ENCODE peak calls at places on chromosomes 4 and X, in four cellular contexts. D is HepG2, O is H1, B is K562. N is an unnamed sample.

GRCh38 chr4:33262809-33263208 is 2542.6 kb downstream of the PCDH7 start:
- DNase-seq in O (no peak), B (no peak), D (no peak), N (peak)

GRCh38 chr4:119932277-119932676 is 134.4 kb downstream of the MAD2L1 start:
- DNase-seq in D (no peak), O (no peak), B (no peak), N (no peak)

GRCh38 chrX:67544281-67544680 is 460 bp downstream of the AR start:
- DNase-seq in O (no peak), B (no peak), D (no peak), N (peak)

GRCh38 chr4:24471623-24472510 is 112.5 kb downstream of the DHX15 start:
- DNase-seq in D (no peak), B (no peak), O (peak), N (peak)

GRCh38 chrX:50081282-50081955 is 119.4 kb downstream of the AKAP4 start:
- DNase-seq in O (peak), B (no peak), D (peak), N (no peak)

GRCh38 chr4:144646523-144647094 is 653 bp downstream of the HHIP start:
- DNase-seq in O (peak), D (no peak), B (no peak), N (no peak)

GRCh38 chrX:39645059-39645895 is 452.5 kb downstream of the BCOR start:
- DNase-seq in D (no peak), O (no peak), B (peak), N (no peak)

GRCh38 chr4:1842993-1843448 is 12.9 kb downstream of the LETM1 start:
- DNase-seq in D (no peak), B (no peak), O (no peak), N (no peak)

GRCh38 chr4:66558651-66559050 is 888.4 kb upstream of the EPHA5 start:
- DNase-seq in B (no peak), O (no peak), D (no peak), N (no peak)

GRCh38 chrX:139890991-139891700 is 41.7 kb downstream of the ATP11C start:
- DNase-seq in D (no peak), B (peak), O (no peak), N (no peak)

DNA sequence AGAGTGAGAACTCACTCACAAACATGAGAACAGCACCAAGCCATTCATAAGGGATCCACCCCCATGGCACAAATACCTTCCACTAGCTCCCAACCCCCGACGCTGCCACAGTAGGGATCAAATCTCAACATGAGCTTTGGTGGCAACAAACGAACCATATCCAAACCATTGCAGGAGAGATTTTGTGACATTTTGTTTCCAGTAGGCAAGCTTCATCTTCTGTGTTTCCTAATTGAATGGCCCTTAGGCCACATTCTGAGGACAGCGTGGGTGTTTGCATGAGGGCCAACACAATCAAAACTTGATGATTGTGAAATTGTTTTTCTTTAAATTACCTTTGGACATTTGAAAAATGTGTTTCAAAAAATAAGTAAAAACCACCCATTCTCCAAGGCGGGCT is 102.6 kb upstream of the LNX1 start:
- DNase-seq in D (no peak), B (no peak), O (no peak), N (no peak)
- TF ChIP-seq PHF8 in D (no peak), B (no peak), O (no peak), N (no peak)

GRCh38 chr4:184853385-184853784 is 27.6 kb upstream of the ACSL1 start:
- DNase-seq in B (no peak), O (no peak), D (no peak), N (no peak)

GRCh38 chr4:184848510-184848909 is 22.7 kb upstream of the ACSL1 start:
- DNase-seq in O (no peak), D (no peak), B (no peak), N (no peak)

GRCh38 chr4:184851200-184851541 is 25.4 kb upstream of the ACSL1 start:
- DNase-seq in O (no peak), D (no peak), B (no peak), N (no peak)

GRCh38 chr4:184849184-184849583 is 23.4 kb upstream of the ACSL1 start:
- DNase-seq in B (no peak), O (no peak), D (no peak), N (no peak)

GRCh38 chr4:184850431-184851199 is 24.8 kb upstream of the ACSL1 start:
- DNase-seq in B (no peak), D (no peak), O (no peak), N (no peak)
- TF ChIP-seq MAFK in B (no peak), D (no peak), O (no peak), N (no peak)

GRCh38 chrX:17007134-17007768 is 60.8 kb downstream of the REPS2 start:
- DNase-seq in O (no peak), D (peak), B (peak), N (peak)
- TF ChIP-seq PHF8 in O (no peak), D (no peak), B (no peak), N (no peak)

GRCh38 chr4:31360786-31361185 is 640.6 kb downstream of the PCDH7 start:
- DNase-seq in O (no peak), D (no peak), B (no peak), N (no peak)
- TF ChIP-seq MAFK in O (no peak), D (no peak), B (no peak), N (no peak)

N was measured in A549.